ENCODE peak calls at places on chromosomes 6 and 20, in four cellular contexts. One of them, this sample, is unnamed.

GRCh38 chr20:46057856-46058655 is 29.0 kb downstream of the SLC12A5 start:
- DNase-seq in left colon: peak; percentile 40
- DNase-seq in AG20443: peak; percentile 55
- DNase-seq in SW480: no peak
- DNase-seq in this sample: peak; percentile 53

GRCh38 chr6:132362318-132363185 is 38.7 kb downstream of the MOXD1 start:
- DNase-seq in left colon: no peak
- DNase-seq in SW480: no peak
- DNase-seq in AG20443: no peak
- DNase-seq in this sample: no peak

GRCh38 chr6:51855310-51856082 is 231.9 kb downstream of the PKHD1 start:
- DNase-seq in SW480: peak; percentile 66
- DNase-seq in left colon: no peak
- DNase-seq in AG20443: peak; percentile 54
- DNase-seq in this sample: peak; percentile 11

GRCh38 chr20:36717657-36718056 is 28.2 kb downstream of the NDRG3 start:
- DNase-seq in left colon: no peak
- DNase-seq in SW480: no peak
- DNase-seq in AG20443: no peak
- DNase-seq in this sample: peak; percentile 35

GRCh38 chr20:39897058-39897457 is 792.0 kb downstream of the MAFB start:
- DNase-seq in left colon: no peak
- DNase-seq in AG20443: peak; percentile 78
- DNase-seq in SW480: no peak
- DNase-seq in this sample: no peak

GRCh38 chr20:10659651-10660601 is 13.9 kb downstream of the JAG1 start:
- DNase-seq in SW480: no peak
- DNase-seq in AG20443: no peak
- DNase-seq in left colon: no peak
- DNase-seq in this sample: no peak

GRCh38 chr6:83633149-83633548 is 75.8 kb downstream of the SNAP91 start:
- DNase-seq in left colon: no peak
- DNase-seq in SW480: no peak
- DNase-seq in AG20443: no peak
- DNase-seq in this sample: no peak

GRCh38 chr6:98092326-98092725 is 742.0 kb upstream of the POU3F2 start:
- DNase-seq in left colon: no peak
- DNase-seq in SW480: no peak
- DNase-seq in AG20443: no peak
- DNase-seq in this sample: no peak

GRCh38 chr6:40194771-40195170 is 260.5 kb upstream of the MOCS1 start:
- DNase-seq in left colon: no peak
- DNase-seq in AG20443: no peak
- DNase-seq in SW480: no peak
- DNase-seq in this sample: no peak

GRCh38 chr6:170048615-170049256 is 242.1 kb downstream of the DLL1 start:
- DNase-seq in SW480: no peak
- DNase-seq in left colon: peak; percentile 71
- DNase-seq in AG20443: peak; percentile 52
- DNase-seq in this sample: no peak

GRCh38 chr6:19587238-19587942 is 249.8 kb upstream of the ID4 start:
- DNase-seq in SW480: no peak
- DNase-seq in AG20443: no peak
- DNase-seq in left colon: no peak
- DNase-seq in this sample: no peak

GRCh38 chr6:129929433-129929832 is 68.3 kb upstream of the TMEM244 start:
- DNase-seq in SW480: no peak
- DNase-seq in left colon: no peak
- DNase-seq in AG20443: peak; percentile 90
- DNase-seq in this sample: peak; percentile 74

GRCh38 chr6:167079853-167080297 is 43.0 kb upstream of the CCR6 start:
- DNase-seq in SW480: no peak
- DNase-seq in left colon: peak; percentile 38
- DNase-seq in AG20443: no peak
- DNase-seq in this sample: peak; percentile 9

GRCh38 chr6:45631396-45631795 is 253.7 kb upstream of the SUPT3H start:
- DNase-seq in AG20443: no peak
- DNase-seq in SW480: no peak
- DNase-seq in left colon: no peak
- DNase-seq in this sample: no peak

GRCh38 chr6:20168668-20169633 is 43.3 kb downstream of the MBOAT1 start:
- DNase-seq in left colon: no peak
- DNase-seq in SW480: no peak
- DNase-seq in AG20443: peak; percentile 48
- DNase-seq in this sample: no peak

GRCh38 chr20:25544760-25545159 is 40.6 kb downstream of the NINL start:
- DNase-seq in left colon: no peak
- DNase-seq in SW480: no peak
- DNase-seq in AG20443: no peak
- DNase-seq in this sample: no peak

GRCh38 chr6:61887425-61887824 is 398.6 kb downstream of the KHDRBS2 start:
- DNase-seq in AG20443: no peak
- DNase-seq in left colon: no peak
- DNase-seq in SW480: no peak
- DNase-seq in this sample: no peak

GRCh38 chr20:41895216-41895615 is 277.0 kb upstream of the CHD6 start:
- DNase-seq in AG20443: no peak
- DNase-seq in SW480: no peak
- DNase-seq in left colon: no peak
- DNase-seq in this sample: no peak

GRCh38 chr6:39961178-39961577 is 26.9 kb upstream of the MOCS1 start:
- DNase-seq in SW480: peak; percentile 2
- DNase-seq in left colon: no peak
- DNase-seq in AG20443: peak; percentile 24
- DNase-seq in this sample: no peak

GRCh38 chr20:45347297-45347935 is 808 bp downstream of the SDC4 start:
- DNase-seq in AG20443: no peak
- DNase-seq in SW480: no peak
- DNase-seq in left colon: no peak
- DNase-seq in this sample: no peak

GRCh38 chr6:50840814-50841192 is 22.1 kb downstream of the TFAP2B start:
- DNase-seq in SW480: no peak
- DNase-seq in left colon: no peak
- DNase-seq in AG20443: no peak
- DNase-seq in this sample: no peak

GRCh38 chr6:23280445-23280844 is 711.1 kb downstream of the HDGFL1 start:
- DNase-seq in SW480: no peak
- DNase-seq in left colon: no peak
- DNase-seq in AG20443: no peak
- DNase-seq in this sample: no peak

GRCh38 chr20:41176711-41177552 is 39.6 kb downstream of the PLCG1 start:
- DNase-seq in left colon: no peak
- DNase-seq in SW480: no peak
- DNase-seq in AG20443: no peak
- DNase-seq in this sample: no peak

GRCh38 chr6:10406556-10406955 is 8.3 kb downstream of the TFAP2A start:
- DNase-seq in AG20443: no peak
- DNase-seq in left colon: no peak
- DNase-seq in SW480: no peak
- DNase-seq in this sample: no peak

GRCh38 chr20:1861347-1861987 is 33.7 kb upstream of the SIRPA start:
- DNase-seq in left colon: peak; percentile 72
- DNase-seq in SW480: no peak
- DNase-seq in AG20443: peak; percentile 49
- DNase-seq in this sample: no peak

GRCh38 chr6:24558516-24558915 is 63.7 kb downstream of the ALDH5A1 start:
- DNase-seq in SW480: no peak
- DNase-seq in AG20443: no peak
- DNase-seq in left colon: no peak
- DNase-seq in this sample: no peak

GRCh38 chr6:165883851-165884640 is 221.0 kb upstream of the PDE10A start:
- DNase-seq in SW480: peak; percentile 6
- DNase-seq in left colon: no peak
- DNase-seq in AG20443: peak; percentile 65
- DNase-seq in this sample: no peak

GRCh38 chr6:101391772-101392560 is 1.5 kb upstream of the GRIK2 start:
- DNase-seq in AG20443: peak; percentile 67
- DNase-seq in left colon: no peak
- DNase-seq in SW480: peak; percentile 45
- DNase-seq in this sample: no peak